ENCODE peak calls at places on chromosome 16, in six cellular contexts. Q is tibial nerve, F is transverse colon, V is breast epithelium, Y is right lobe of liver, A is thyroid gland. P is an unnamed sample.

GRCh38 chr16:67101301-67101675 is 8.5 kb upstream of the PHAF1 start:
- DNase-seq in V (no peak), F (no peak), Y (no peak), Q (no peak), A (no peak), P (no peak)

GRCh38 chr16:89534147-89534788 is 26.1 kb downstream of the SPG7 start:
- DNase-seq in Y (peak; percentile 64), F (peak; percentile 22), A (no peak), Q (no peak), V (no peak), P (no peak)

GRCh38 chr16:17304814-17305169 is 166.0 kb downstream of the XYLT1 start:
- DNase-seq in Q (no peak), F (peak; percentile 41), V (no peak), A (peak; percentile 48), Y (no peak), P (peak; percentile 22)

GRCh38 chr16:15856901-15857778 is at the start of gene MYH11:
- DNase-seq in F (peak; percentile 31), A (no peak), Y (no peak), V (peak; percentile 55), Q (no peak), P (peak; percentile 73)

GRCh38 chr16:20675488-20676267 is 21.8 kb downstream of the ACSM1 start:
- DNase-seq in V (no peak), A (peak; percentile 79), F (peak; percentile 79), Q (no peak), Y (no peak), P (peak; percentile 42)

GRCh38 chr16:11175850-11176341 is 80.1 kb downstream of the SOCS1 start:
- DNase-seq in V (no peak), F (no peak), Q (no peak), A (no peak), Y (no peak), P (no peak)

GRCh38 chr16:69567031-69567680 is 1.4 kb downstream of the NFAT5 start:
- DNase-seq in Q (no peak), Y (no peak), F (no peak), V (no peak), A (peak; percentile 51), P (no peak)

GRCh38 chr16:11181889-11182279 is 74.1 kb downstream of the SOCS1 start:
- DNase-seq in Q (no peak), F (peak; percentile 42), A (peak; percentile 26), V (no peak), Y (no peak), P (no peak)

GRCh38 chr16:15539197-15539596 is 103.8 kb downstream of the MARF1 start:
- DNase-seq in V (no peak), Y (no peak), A (no peak), Q (no peak), F (peak; percentile 15), P (no peak)

GRCh38 chr16:23362460-23363317 is 60.6 kb downstream of the SCNN1B start:
- DNase-seq in Y (no peak), F (peak; percentile 94), A (peak; percentile 96), V (peak; percentile 86), Q (peak; percentile 20), P (peak; percentile 65)

GRCh38 chr16:50547944-50548658 is at the start of gene NKD1:
- DNase-seq in Y (peak; percentile 80), F (peak; percentile 74), V (peak; percentile 59), A (peak; percentile 61), Q (peak; percentile 64), P (peak; percentile 80)

GRCh38 chr16:13448346-13448745 is 471.6 kb upstream of the ERCC4 start:
- DNase-seq in Y (no peak), V (no peak), A (no peak), F (no peak), Q (no peak), P (no peak)

GRCh38 chr16:9123871-9124270 is 32.4 kb downstream of the HAPSTR1 start:
- DNase-seq in V (peak; percentile 75), F (peak; percentile 90), Y (peak; percentile 60), A (peak; percentile 25), Q (no peak), P (no peak)

GRCh38 chr16:794853-795466 is 5.6 kb downstream of the GNG13 start:
- DNase-seq in F (no peak), Q (no peak), Y (no peak), A (no peak), V (no peak), P (no peak)

GRCh38 chr16:83925957-83926725 is 26.9 kb upstream of the OSGIN1 start:
- DNase-seq in F (no peak), Y (no peak), V (no peak), Q (no peak), A (no peak), P (no peak)

GRCh38 chr16:86515780-86516617 is 5.7 kb downstream of the FOXF1 start:
- DNase-seq in A (no peak), Y (no peak), F (no peak), Q (no peak), V (no peak), P (no peak)

GRCh38 chr16:80197790-80198201 is 343.0 kb upstream of the DYNLRB2 start:
- DNase-seq in Y (no peak), Q (no peak), V (no peak), F (no peak), A (no peak), P (no peak)

GRCh38 chr16:2779978-2780898 is 3.2 kb upstream of the ELOB start:
- DNase-seq in A (no peak), F (peak; percentile 6), Q (no peak), Y (no peak), V (peak; percentile 40), P (peak; percentile 11)

GRCh38 chr16:70746708-70747424 is 54.1 kb downstream of the VAC14 start:
- DNase-seq in A (peak; percentile 80), F (peak; percentile 82), Y (peak; percentile 96), V (peak; percentile 74), Q (no peak), P (peak; percentile 68)

GRCh38 chr16:86059253-86060171 is 160.6 kb downstream of the IRF8 start:
- DNase-seq in A (no peak), Y (peak; percentile 57), F (no peak), Q (peak; percentile 50), V (no peak), P (peak; percentile 69)

GRCh38 chr16:84144301-84144858 is 597 bp downstream of the HSDL1 start:
- DNase-seq in Y (peak; percentile 49), Q (no peak), V (no peak), A (peak; percentile 44), F (peak; percentile 33), P (peak; percentile 33)

GRCh38 chr16:4380131-4381063 is 8.7 kb downstream of the VASN start:
- DNase-seq in F (no peak), V (no peak), A (peak; percentile 76), Y (no peak), Q (no peak), P (no peak)

GRCh38 chr16:25158401-25158800 is 46.9 kb downstream of the LCMT1 start:
- DNase-seq in Q (no peak), V (no peak), F (no peak), A (no peak), Y (no peak), P (no peak)

GRCh38 chr16:86307518-86307903 is 202.8 kb upstream of the FOXF1 start:
- DNase-seq in Q (no peak), A (no peak), V (no peak), F (no peak), Y (no peak), P (no peak)

GRCh38 chr16:8848939-8849391 is 19.8 kb downstream of the CARHSP1 start:
- DNase-seq in V (no peak), F (no peak), Q (no peak), Y (no peak), A (no peak), P (no peak)

GRCh38 chr16:87391324-87391949 is 699 bp upstream of the MAP1LC3B start:
- DNase-seq in Y (peak; percentile 85), V (peak; percentile 61), Q (peak; percentile 57), F (peak; percentile 65), A (peak; percentile 46), P (peak; percentile 71)

GRCh38 chr16:12576878-12577277 is 226.8 kb downstream of the CPPED1 start:
- DNase-seq in Q (no peak), V (peak; percentile 31), F (no peak), Y (no peak), A (no peak), P (no peak)

GRCh38 chr16:50616883-50617629 is 64.1 kb downstream of the SNX20 start:
- DNase-seq in F (no peak), A (no peak), Y (peak; percentile 67), Q (no peak), V (no peak), P (peak; percentile 63)

GRCh38 chr16:13269905-13270528 is 368.6 kb downstream of the SHISA9 start:
- DNase-seq in F (no peak), V (no peak), Y (peak; percentile 85), A (no peak), Q (no peak), P (no peak)

GRCh38 chr16:11742536-11743307 is at the start of gene TXNDC11:
- DNase-seq in Q (peak; percentile 99), Y (peak; percentile 100), V (peak; percentile 100), F (peak; percentile 100), A (peak; percentile 99), P (peak; percentile 100)

GRCh38 chr16:74829637-74830036 is 55.0 kb upstream of the FA2H start:
- DNase-seq in Q (no peak), Y (no peak), V (no peak), F (no peak), A (no peak), P (no peak)
- H3K4me1 ChIP-seq in Q (no peaks in the 10 kb centered on the region), Y (no peaks in the 10 kb centered on the region), V (no peaks in the 10 kb centered on the region), F (no peaks in the 10 kb centered on the region), A (no peaks in the 10 kb centered on the region), P (no peaks in the 10 kb centered on the region)

DNA sequence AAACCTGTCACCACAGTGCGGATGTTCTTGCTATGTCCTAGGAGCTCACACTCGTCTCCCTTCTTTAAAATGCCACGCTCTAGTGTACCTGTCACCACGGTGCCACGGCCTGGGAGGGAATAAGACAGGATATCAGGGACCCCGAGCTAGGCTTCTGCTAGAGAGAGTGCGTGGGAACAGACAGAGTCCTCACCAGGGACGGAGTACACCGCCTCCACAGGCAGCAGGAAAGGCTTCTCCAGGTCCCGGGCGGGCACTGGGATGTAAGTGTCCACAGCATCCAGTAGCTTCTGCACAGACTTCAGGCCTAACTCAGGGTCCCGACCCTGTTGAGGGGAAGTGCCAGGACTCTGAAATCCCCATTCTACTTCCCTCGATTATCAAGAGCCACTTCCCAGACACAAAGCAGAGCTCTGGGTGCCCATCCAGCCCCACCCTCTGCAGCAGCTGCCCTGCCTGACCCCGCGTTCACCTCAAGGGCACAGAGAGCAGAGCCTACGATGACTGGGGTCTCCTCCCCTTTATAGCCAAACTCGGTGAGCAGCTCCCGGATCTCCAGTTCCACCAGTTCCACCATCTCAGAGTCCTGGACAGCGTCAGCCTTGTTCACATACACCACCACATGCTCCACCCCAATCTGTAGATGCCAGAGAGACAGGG is 1.8 kb downstream of the TUFM start:
- DNase-seq in F (no peak), Y (no peak), V (no peak), A (no peak), Q (no peak), P (no peak)
- H3K4me3 ChIP-seq in F (no peak overlapping the region), Y (no peak overlapping the region), V (no peak overlapping the region), A (no peak overlapping the region), Q (no peak overlapping the region), P (no peak overlapping the region)

GRCh38 chr16:81448154-81449131 is 3.8 kb downstream of the CMIP start:
- DNase-seq in Q (no peak), V (no peak), F (peak; percentile 90), Y (peak; percentile 95), A (no peak), P (no peak)
- TF ChIP-seq POLR2A in Q (no peak), V (no peak), F (peak; percentile 94), Y (peak; percentile 43), A (no peak), P (no peak)

DNA sequence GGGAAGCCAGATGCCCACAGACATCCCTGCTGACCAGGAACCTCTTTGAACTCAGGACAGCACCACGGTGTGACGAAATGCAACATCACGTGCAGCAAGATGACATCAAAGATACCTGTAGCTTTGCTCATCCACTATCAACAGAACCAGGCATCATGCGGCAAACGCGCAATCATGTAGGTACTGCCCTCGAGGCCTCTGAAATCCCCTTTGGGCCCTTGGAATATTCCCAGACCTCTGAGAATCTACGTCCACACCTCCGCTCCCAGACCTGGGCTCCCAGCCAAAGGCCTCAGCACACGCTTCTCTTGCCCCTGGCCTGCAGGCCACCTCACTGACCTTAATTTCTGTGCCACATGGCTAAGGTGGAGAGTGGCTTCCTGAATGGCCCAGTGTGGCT is 7.3 kb downstream of the CX3CL1 start:
- DNase-seq in A (no peak), Q (no peak), V (no peak), Y (peak; percentile 84), F (no peak), P (no peak)
- H3K4me1 ChIP-seq in A (no peaks in the 10 kb centered on the region), Q (no peaks in the 10 kb centered on the region), V (no peaks in the 10 kb centered on the region), Y (peaks cover 3% of the 10 kb centered on the region), F (peaks cover 9% of the 10 kb centered on the region), P (no peaks in the 10 kb centered on the region)